ENCODE peak calls at places on chromosomes 6 and 20, in seven cellular contexts. W is HCT116, O is SK-N-SH, A is HepG2, E is K562, T is GM12878, U is H1. D is an unnamed sample.

GRCh38 chr6:72042088-72042487 is 155.7 kb downstream of the RIMS1 start:
- DNase-seq in W (no peak), U (no peak), T (no peak), O (no peak), A (no peak), E (no peak), D (peak; percentile 20)

GRCh38 chr6:134621858-134622257 is 303.9 kb upstream of the SGK1 start:
- DNase-seq in W (no peak), O (no peak), A (no peak), T (no peak), U (no peak), E (no peak), D (peak; percentile 47)

GRCh38 chr6:46565531-46565930 is 74.3 kb upstream of the RCAN2 start:
- DNase-seq in T (no peak), W (no peak), U (no peak), A (no peak), O (no peak), E (no peak), D (no peak)

GRCh38 chr6:75802366-75802765 is 53.3 kb downstream of the MYO6 start:
- DNase-seq in U (no peak), O (no peak), A (no peak), E (no peak), W (peak; percentile 2), T (no peak), D (no peak)

GRCh38 chr20:64247970-64248841 is 7.3 kb upstream of the PCMTD2 start:
- DNase-seq in T (no peak), U (no peak), W (no peak), O (no peak), E (peak; percentile 36), A (no peak), D (no peak)

GRCh38 chr6:43009124-43009523 is 4.6 kb downstream of the MEA1 start:
- DNase-seq in W (no peak), E (peak; percentile 80), U (no peak), T (no peak), A (peak; percentile 49), O (peak; percentile 69), D (no peak)

GRCh38 chr20:42255820-42256219 is 637.6 kb upstream of the CHD6 start:
- DNase-seq in E (no peak), W (no peak), U (no peak), A (no peak), T (no peak), O (no peak), D (no peak)

GRCh38 chr6:143579703-143580102 is 68.2 kb upstream of the FUCA2 start:
- DNase-seq in O (no peak), T (no peak), U (no peak), A (no peak), W (no peak), E (no peak), D (no peak)

GRCh38 chr6:35543459-35544193 is 30.9 kb upstream of the TULP1 start:
- DNase-seq in W (no peak), U (no peak), O (no peak), A (no peak), T (no peak), E (no peak), D (no peak)

GRCh38 chr6:79525272-79526100 is 11.7 kb downstream of the LCA5 start:
- DNase-seq in O (no peak), E (peak; percentile 88), T (no peak), A (peak; percentile 91), U (no peak), W (no peak), D (peak; percentile 16)

GRCh38 chr6:85428486-85428885 is 21.4 kb upstream of the NT5E start:
- DNase-seq in T (no peak), O (no peak), W (no peak), E (no peak), A (no peak), U (no peak), D (no peak)

GRCh38 chr20:18092890-18093289 is 35.2 kb upstream of the OVOL2 start:
- DNase-seq in U (peak; percentile 41), O (peak; percentile 19), W (no peak), E (no peak), T (no peak), A (no peak), D (no peak)

GRCh38 chr6:161246725-161247124 is 27.1 kb downstream of the AGPAT4 start:
- DNase-seq in O (peak; percentile 41), W (no peak), T (no peak), E (no peak), A (no peak), U (no peak), D (no peak)

GRCh38 chr20:60787264-60787663 is 464.8 kb upstream of the CDH4 start:
- DNase-seq in O (no peak), A (no peak), T (no peak), U (no peak), W (no peak), E (no peak), D (no peak)
- TF ChIP-seq JUND in O (no peak), A (no peak), T (no peak), U (no peak), W (no peak), E (no peak), D (no peak)

GRCh38 chr20:25540273-25540672 is 45.1 kb downstream of the NINL start:
- DNase-seq in T (no peak), A (no peak), O (no peak), W (peak; percentile 16), U (no peak), E (peak; percentile 34), D (peak; percentile 58)
- TF ChIP-seq JUND in T (no peak), A (no peak), O (no peak), W (no peak), U (peak; percentile 36), E (no peak), D (no peak)

DNA sequence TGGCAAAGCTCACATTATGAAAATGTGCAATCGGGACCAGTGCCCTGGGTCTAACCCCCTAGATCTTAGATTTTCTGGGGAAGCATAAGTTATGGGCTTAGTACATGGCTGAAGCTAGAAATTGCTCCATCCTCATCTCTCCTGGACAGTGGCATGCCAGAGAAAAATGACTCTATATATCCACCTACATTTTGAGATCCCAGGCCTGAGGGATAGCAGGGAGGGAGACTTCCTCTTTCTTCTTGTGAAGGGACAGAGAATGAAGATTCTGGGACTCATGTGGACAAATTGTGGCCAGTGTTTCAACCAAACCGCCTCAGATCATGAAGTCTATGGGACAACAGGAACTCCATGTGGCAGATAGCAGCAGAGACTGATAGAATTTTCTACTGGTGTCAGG is 35.4 kb downstream of the GSTA2 start:
- DNase-seq in O (no peak), A (no peak), T (no peak), U (no peak), E (no peak), W (no peak), D (no peak)
- TF ChIP-seq JUND in O (no peak), A (no peak), T (no peak), U (no peak), E (no peak), W (no peak), D (no peak)

GRCh38 chr6:138035070-138035469 is 72.1 kb downstream of the PERP start:
- DNase-seq in W (no peak), T (no peak), O (no peak), E (no peak), A (no peak), U (no peak), D (no peak)

GRCh38 chr6:138038148-138038870 is 68.9 kb downstream of the PERP start:
- DNase-seq in E (no peak), A (no peak), O (no peak), W (no peak), U (no peak), T (peak; percentile 9), D (no peak)

GRCh38 chr6:138034229-138034628 is 73.0 kb downstream of the PERP start:
- DNase-seq in W (no peak), U (no peak), O (no peak), T (no peak), E (no peak), A (peak; percentile 18), D (no peak)

GRCh38 chr6:138036111-138036510 is 71.1 kb downstream of the PERP start:
- DNase-seq in O (no peak), W (peak; percentile 34), A (no peak), U (no peak), E (peak; percentile 8), T (no peak), D (no peak)

GRCh38 chr6:138036955-138037592 is 70.1 kb downstream of the PERP start:
- DNase-seq in O (no peak), A (no peak), U (no peak), T (no peak), E (no peak), W (no peak), D (no peak)
- TF ChIP-seq JUND in O (no peak), A (no peak), U (no peak), T (no peak), E (no peak), W (no peak), D (no peak)

DNA sequence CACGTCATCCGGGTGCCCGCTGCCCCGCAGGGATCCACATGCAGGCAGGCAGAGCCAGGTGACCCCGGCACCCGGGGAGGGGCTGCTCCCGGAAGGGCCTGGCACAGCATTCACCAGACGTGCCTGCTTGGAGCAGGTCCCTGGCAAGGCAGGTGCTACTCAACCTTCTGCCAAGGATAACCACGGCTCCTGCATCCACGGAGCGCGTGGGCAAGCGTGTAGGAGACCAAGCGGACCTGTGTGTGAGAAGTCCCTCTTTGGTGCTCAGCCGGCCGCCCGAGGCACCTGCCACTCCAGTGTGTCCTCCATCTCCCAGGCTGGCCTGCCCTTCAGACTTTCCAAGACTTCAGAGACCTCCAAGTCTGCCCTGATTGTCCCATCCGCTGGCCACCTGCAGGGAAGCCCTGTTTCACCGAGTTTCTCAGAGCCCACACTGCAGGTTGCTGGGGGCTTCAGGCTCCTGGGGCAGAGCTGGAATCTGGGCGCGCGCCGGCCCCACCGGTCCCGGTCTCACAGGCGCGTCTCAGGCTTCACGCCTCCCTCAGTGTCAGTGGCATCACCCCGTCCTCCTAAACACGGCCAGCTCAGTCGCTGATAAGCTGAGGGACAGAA is 124.3 kb downstream of the DLL1 start:
- DNase-seq in T (no peak), W (no peak), E (no peak), U (no peak), O (no peak), A (no peak), D (no peak)
- TF ChIP-seq JUND in T (no peak), W (no peak), E (no peak), U (no peak), O (no peak), A (no peak), D (no peak)

GRCh38 chr6:116596815-116597214 is 19.5 kb upstream of the RSPH4A start:
- DNase-seq in A (peak; percentile 23), E (peak; percentile 34), U (no peak), W (no peak), T (no peak), O (no peak), D (no peak)
- TF ChIP-seq JUND in A (peak; percentile 35), E (no peak), U (no peak), W (no peak), T (no peak), O (no peak), D (no peak)

GRCh38 chr20:47691632-47692031 is 93.6 kb downstream of the SULF2 start:
- DNase-seq in U (no peak), O (no peak), W (no peak), T (no peak), A (no peak), E (no peak), D (no peak)
- TF ChIP-seq JUND in U (no peak), O (no peak), W (no peak), T (no peak), A (no peak), E (no peak), D (no peak)

D was measured in T47D.